ENCODE peak calls at places on chromosomes 3 and 15, in ten cellular contexts. Z is AG04449; P is GM12865; R is NCI-H774; S is CD4-positive, alpha-beta T cell; H is sigmoid colon; I is HuH-7; O is activated CD4-positive, CD25-positive, alpha-beta regulatory T cell treated with anti-CD3 and anti-CD28 coated beads, Interleukin-2, amount 50 U/mL, for 72 hours; K is colonic mucosa; C is activated CD8-positive, alpha-beta memory T cell treated with anti-CD3 and anti-CD28 coated beads, Interleukin-2, amount 10 ng/mL, durations not matched to agents 7 days and 5 days. F is an unnamed sample.

GRCh38 chr3:150312018-150312657 is 96.0 kb upstream of the TSC22D2 start:
- DNase-seq in P (no peak), I (no peak), R (peak), K (no peak), H (no peak), Z (no peak), C (no peak), S (no peak), O (no peak), F (no peak)

GRCh38 chr3:173045770-173046382 is 95.2 kb downstream of the SPATA16 start:
- DNase-seq in R (no peak), C (no peak), K (no peak), I (no peak), O (no peak), P (no peak), Z (no peak), S (no peak), H (no peak), F (no peak)

GRCh38 chr15:62903437-62903836 is 139.1 kb upstream of the TPM1 start:
- DNase-seq in Z (no peak), S (no peak), H (no peak), R (no peak), C (no peak), I (no peak), P (no peak), O (no peak), K (no peak), F (no peak)

GRCh38 chr3:17035033-17035432 is 150.3 kb downstream of the PLCL2 start:
- DNase-seq in I (no peak), P (no peak), C (no peak), Z (no peak), R (no peak), S (no peak), K (no peak), H (no peak), O (no peak), F (no peak)

GRCh38 chr15:77981281-77982126 is 96.0 kb downstream of the TBC1D2B start:
- DNase-seq in I (no peak), Z (no peak), H (peak), O (no peak), S (no peak), C (no peak), R (no peak), P (no peak), K (no peak), F (no peak)

GRCh38 chr3:78754066-78754743 is 1013.6 kb downstream of the ROBO1 start:
- DNase-seq in S (no peak), Z (peak), O (no peak), P (no peak), C (no peak), H (no peak), I (no peak), K (no peak), R (no peak), F (no peak)

GRCh38 chr3:52091566-52092290 is 35.4 kb upstream of the DUSP7 start:
- DNase-seq in O (no peak), S (no peak), C (no peak), P (no peak), Z (no peak), I (no peak), H (peak), K (no peak), R (no peak), F (peak)

GRCh38 chr3:24410861-24411260 is 83.8 kb downstream of the THRB start:
- DNase-seq in P (no peak), K (no peak), O (no peak), C (no peak), S (no peak), I (no peak), H (no peak), Z (no peak), R (no peak), F (no peak)

GRCh38 chr3:196471551-196471950 is 32.0 kb downstream of the RNF168 start:
- DNase-seq in S (no peak), K (no peak), Z (peak), C (no peak), R (no peak), I (no peak), H (no peak), O (no peak), P (no peak), F (no peak)

GRCh38 chr3:77460326-77460725 is 420.4 kb downstream of the ROBO2 start:
- DNase-seq in O (no peak), R (no peak), C (no peak), K (no peak), H (no peak), S (no peak), Z (peak), I (no peak), P (no peak), F (no peak)

GRCh38 chr3:177676148-177676547 is 478.9 kb upstream of the TBL1XR1 start:
- DNase-seq in K (no peak), Z (no peak), R (no peak), C (no peak), I (no peak), H (no peak), P (no peak), S (no peak), O (no peak), F (no peak)

F was measured in coronary artery.